ENCODE peak calls at places on chromosomes 6 and 20, in six cellular contexts. F is left lung, W is ascending aorta, T is DND-41, K is upper lobe of right lung, Y is upper lobe of left lung. E is an unnamed sample. For H3K9me3, the result is how much of the 10 kb centered on the place peaks cover.

GRCh38 chr20:1779567-1779966 is 115.6 kb upstream of the SIRPA start:
- DNase-seq in F (no peak), W (no peak), T (no peak), K (no peak), Y (no peak), E (no peak)

GRCh38 chr6:145028144-145028818 is 707.0 kb downstream of the EPM2A start:
- DNase-seq in F (no peak), W (no peak), T (peak), K (no peak), Y (no peak), E (no peak)

GRCh38 chr6:148416309-148416965 is 73.8 kb downstream of the SASH1 start:
- DNase-seq in F (no peak), W (no peak), T (no peak), K (no peak), Y (no peak), E (no peak)

GRCh38 chr6:110878751-110879539 is 4.4 kb downstream of the AMD1 start:
- DNase-seq in F (no peak), W (no peak), T (peak), K (no peak), Y (no peak), E (no peak)

GRCh38 chr20:44221368-44221767 is 10.8 kb upstream of the OSER1 start:
- DNase-seq in F (no peak), W (no peak), T (no peak), K (no peak), Y (no peak), E (no peak)

GRCh38 chr6:160523223-160523622 is 140.9 kb downstream of the LPA start:
- DNase-seq in F (no peak), W (no peak), T (no peak), K (no peak), Y (no peak), E (no peak)

GRCh38 chr6:125597411-125598253 is 151.8 kb upstream of the HEY2 start:
- DNase-seq in F (peak), W (no peak), T (no peak), K (peak), Y (peak), E (no peak)

GRCh38 chr20:17823382-17824144 is 123.8 kb downstream of the BANF2 start:
- DNase-seq in F (no peak), W (no peak), T (no peak), K (no peak), Y (no peak), E (no peak)

GRCh38 chr6:42509765-42510164 is 54.1 kb upstream of the UBR2 start:
- DNase-seq in F (no peak), W (no peak), T (no peak), K (no peak), Y (no peak), E (no peak)

GRCh38 chr6:81450180-81450579 is 302.3 kb downstream of the TENT5A start:
- DNase-seq in F (no peak), W (no peak), T (no peak), K (no peak), Y (no peak), E (no peak)

GRCh38 chr6:44966449-44967091 is 361.6 kb upstream of the RUNX2 start:
- DNase-seq in F (no peak), W (no peak), T (no peak), K (no peak), Y (no peak), E (no peak)

GRCh38 chr20:43781215-43781614 is 54.4 kb upstream of the GTSF1L start:
- DNase-seq in F (no peak), W (no peak), T (peak), K (no peak), Y (no peak), E (no peak)

GRCh38 chr20:57505991-57506390 is 18.9 kb downstream of the CTCFL start:
- DNase-seq in F (no peak), W (no peak), T (no peak), K (no peak), Y (no peak), E (no peak)

GRCh38 chr6:143999406-143999805 is 8.7 kb downstream of the PLAGL1 start:
- DNase-seq in F (no peak), W (no peak), T (no peak), K (no peak), Y (no peak), E (no peak)

GRCh38 chr6:40427196-40427595 is 160.0 kb downstream of the LRFN2 start:
- DNase-seq in F (no peak), W (no peak), T (no peak), K (no peak), Y (no peak), E (no peak)

GRCh38 chr6:39945626-39946025 is 11.4 kb upstream of the MOCS1 start:
- DNase-seq in F (no peak), W (no peak), T (no peak), K (no peak), Y (no peak), E (no peak)

GRCh38 chr6:160132776-160133338 is 11.2 kb downstream of the SLC22A1 start:
- DNase-seq in F (no peak), W (peak), T (no peak), K (peak), Y (peak), E (no peak)

GRCh38 chr6:103800131-103800670 is 1059.5 kb downstream of the HACE1 start:
- DNase-seq in F (no peak), W (no peak), T (no peak), K (no peak), Y (no peak), E (no peak)

GRCh38 chr6:111857674-111858337 is 15.4 kb downstream of the FYN start:
- DNase-seq in F (no peak), W (no peak), T (no peak), K (no peak), Y (no peak), E (no peak)

GRCh38 chr6:34791164-34791841 is 580 bp upstream of the BLTP3A start:
- DNase-seq in F (peak), W (peak), T (no peak), K (peak), Y (peak), E (peak)

GRCh38 chr6:165844801-165845364 is 181.8 kb upstream of the PDE10A start:
- DNase-seq in F (no peak), W (no peak), T (no peak), K (no peak), Y (no peak), E (no peak)

GRCh38 chr6:161618816-161619454 is 345.1 kb upstream of the AGPAT4 start:
- DNase-seq in F (no peak), W (no peak), T (no peak), K (no peak), Y (no peak), E (no peak)

GRCh38 chr20:17587148-17587547 is 17.3 kb downstream of the DSTN start:
- DNase-seq in F (no peak), W (no peak), T (no peak), K (no peak), Y (no peak), E (no peak)

GRCh38 chr20:3126527-3126859 is 33.2 kb downstream of the FASTKD5 start:
- DNase-seq in F (no peak), W (no peak), T (no peak), K (no peak), Y (no peak), E (no peak)

GRCh38 chr20:37526238-37526838 is 1.3 kb downstream of the BLCAP start:
- DNase-seq in F (no peak), W (peak), T (no peak), K (no peak), Y (no peak), E (no peak)

GRCh38 chr20:56665806-56666205 is 36.7 kb downstream of the TFAP2C start:
- DNase-seq in F (no peak), W (no peak), T (no peak), K (no peak), Y (no peak), E (no peak)

GRCh38 chr20:52978851-52979250 is 6.7 kb downstream of the TSHZ2 start:
- DNase-seq in F (no peak), W (no peak), T (no peak), K (no peak), Y (no peak), E (no peak)

GRCh38 chr20:39676857-39677351 is 714.8 kb downstream of the DHX35 start:
- DNase-seq in F (no peak), W (no peak), T (no peak), K (no peak), Y (no peak), E (no peak)

GRCh38 chr20:45416917-45417316 is 976 bp downstream of the PIGT start:
- DNase-seq in F (no peak), W (no peak), T (no peak), K (no peak), Y (no peak), E (no peak)

GRCh38 chr6:68689910-68690309 is 54.8 kb downstream of the ADGRB3 start:
- DNase-seq in F (no peak), W (no peak), T (no peak), K (no peak), Y (no peak), E (no peak)

GRCh38 chr6:35469711-35470662 is 1.8 kb downstream of the RPL10A start:
- DNase-seq in F (no peak), W (no peak), T (no peak), K (no peak), Y (no peak), E (no peak)

GRCh38 chr6:44074383-44075136 is 52.7 kb downstream of the MRPL14 start:
- DNase-seq in F (peak), W (peak), T (peak), K (peak), Y (peak), E (peak)

GRCh38 chr6:13624871-13625288 is 9.7 kb downstream of the NOL7 start:
- DNase-seq in F (no peak), W (no peak), T (peak), K (no peak), Y (no peak), E (no peak)

GRCh38 chr6:2478200-2478599 is 232.8 kb upstream of the GMDS start:
- DNase-seq in F (no peak), W (no peak), T (no peak), K (no peak), Y (no peak), E (no peak)

GRCh38 chr20:31606678-31606927 is 1.5 kb downstream of the ID1 start:
- DNase-seq in F (no peak), W (no peak), T (no peak), K (no peak), Y (no peak), E (no peak)

GRCh38 chr20:32589256-32589655 is 4.1 kb upstream of the NOL4L start:
- DNase-seq in F (no peak), W (no peak), T (no peak), K (no peak), Y (no peak), E (no peak)

DNA sequence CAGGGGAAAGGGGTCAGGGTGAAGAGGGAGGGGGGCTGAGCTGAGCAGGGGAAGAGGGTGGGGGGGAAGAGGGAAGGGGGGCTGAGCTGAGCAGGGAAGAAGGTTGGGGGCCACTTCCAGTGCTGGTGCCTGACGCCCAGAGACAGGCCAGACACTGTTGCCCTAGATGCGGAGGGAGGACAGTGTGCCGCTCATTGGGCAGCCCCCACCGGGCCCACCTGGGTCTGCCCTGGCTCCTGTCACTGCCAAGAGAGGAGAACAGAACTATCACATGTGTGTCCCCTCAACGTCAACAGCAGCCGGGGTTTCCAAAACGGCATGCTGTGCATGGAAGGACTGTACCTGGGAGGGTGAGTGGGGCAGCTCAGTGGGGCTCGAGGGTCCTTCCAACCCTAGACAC is 342.1 kb downstream of the CDH4 start:
- DNase-seq in F (no peak), W (no peak), T (no peak), K (no peak), Y (no peak), E (no peak)
- H3K9me3 ChIP-seq in F (half or more), W (under half), T (under half), K (under half), Y (under half), E (under half)

GRCh38 chr6:170142559-170142958 is 148.3 kb downstream of the DLL1 start:
- DNase-seq in F (peak), W (peak), T (no peak), K (peak), Y (no peak), E (no peak)
- H3K9me3 ChIP-seq in F (under half), W (under half), T (under half), K (under half), Y (under half), E (under half)

DNA sequence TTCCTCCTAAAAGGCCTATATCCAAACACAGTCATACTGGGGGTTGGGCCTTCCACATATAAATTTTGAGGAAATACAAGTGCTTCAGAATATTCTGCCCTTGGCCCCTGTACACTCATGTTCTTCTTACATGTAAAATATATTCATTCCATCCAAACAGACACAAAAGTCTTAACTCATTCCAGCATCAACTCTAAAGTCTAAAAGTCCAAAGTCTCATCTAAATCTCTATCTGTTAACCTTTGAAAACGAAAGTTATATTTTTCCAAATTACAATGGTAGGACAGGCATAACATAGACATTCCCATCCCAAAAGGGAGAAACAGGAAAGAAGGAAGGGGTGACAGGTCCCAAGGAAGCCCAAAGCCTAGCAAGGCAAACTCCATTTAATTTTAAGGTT is 215.4 kb upstream of the THBS2 start:
- DNase-seq in F (no peak), W (no peak), T (no peak), K (no peak), Y (no peak), E (no peak)
- H3K9me3 ChIP-seq in F (half or more), W (under half), T (under half), K (under half), Y (under half), E (under half)

DNA sequence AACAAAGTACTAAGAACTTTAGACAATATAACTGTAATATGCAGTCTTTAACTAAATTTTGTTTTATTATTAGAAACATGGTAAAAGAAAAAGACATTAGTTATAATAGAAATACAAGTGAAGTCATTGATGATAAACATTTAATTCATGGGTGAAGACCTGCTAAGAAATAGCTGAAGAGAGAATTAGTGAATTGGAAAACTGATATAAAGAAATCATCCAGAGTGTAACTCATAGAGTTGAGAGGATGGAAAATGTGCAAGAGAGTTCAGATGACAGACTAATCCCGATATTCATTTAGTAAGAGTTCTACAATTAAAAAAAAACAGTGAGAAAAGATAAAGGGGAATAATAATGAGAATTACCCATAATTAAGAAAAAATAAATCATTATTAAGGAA is 220.7 kb upstream of the THBS2 start:
- DNase-seq in F (no peak), W (no peak), T (no peak), K (no peak), Y (no peak), E (no peak)
- H3K9me3 ChIP-seq in F (under half), W (under half), T (under half), K (under half), Y (under half), E (under half)

E was measured in T-helper 17 cell.